ENCODE peak calls at places on chromosome 9, in five cellular contexts. K is ACHN, S is midbrain, F is heart left ventricle, Y is cardiac fibroblast. G is an unnamed sample.

GRCh38 chr9:84305452-84306131 is 35.0 kb downstream of the SLC28A3 start:
- DNase-seq in K (no peak), S (no peak), F (no peak), Y (no peak), G (no peak)

GRCh38 chr9:132823370-132824144 is 54.5 kb downstream of the AK8 start:
- DNase-seq in K (no peak), S (no peak), F (no peak), Y (no peak), G (no peak)

GRCh38 chr9:134633362-134634142 is 8.1 kb upstream of the COL5A1 start:
- DNase-seq in K (no peak), S (no peak), F (no peak), Y (no peak), G (no peak)

GRCh38 chr9:111866976-111867375 is 29.6 kb upstream of the UGCG start:
- DNase-seq in K (no peak), S (no peak), F (no peak), Y (peak; percentile 78), G (no peak)

GRCh38 chr9:84111726-84112125 is 131.1 kb downstream of the RMI1 start:
- DNase-seq in K (no peak), S (no peak), F (no peak), Y (peak; percentile 22), G (no peak)

GRCh38 chr9:69412741-69413150 is 87.7 kb downstream of the ENTREP1 start:
- DNase-seq in K (peak; percentile 54), S (peak; percentile 65), F (peak; percentile 65), Y (peak; percentile 80), G (peak; percentile 38)

GRCh38 chr9:121670447-121670846 is 19.0 kb downstream of the DAB2IP start:
- DNase-seq in K (no peak), S (no peak), F (no peak), Y (peak; percentile 93), G (no peak)

GRCh38 chr9:124708070-124708469 is 63.0 kb downstream of the NR6A1 start:
- DNase-seq in K (no peak), S (no peak), F (no peak), Y (no peak), G (no peak)

GRCh38 chr9:110007477-110008270 is 200.3 kb downstream of the C9orf152 start:
- DNase-seq in K (no peak), S (no peak), F (no peak), Y (no peak), G (no peak)

GRCh38 chr9:4045556-4045955 is 254.3 kb downstream of the GLIS3 start:
- DNase-seq in K (no peak), S (no peak), F (no peak), Y (no peak), G (no peak)

GRCh38 chr9:136521541-136521940 is 24.3 kb downstream of the NOTCH1 start:
- DNase-seq in K (no peak), S (no peak), F (no peak), Y (no peak), G (no peak)

GRCh38 chr9:137077010-137077747 is at the start of gene UAP1L1:
- DNase-seq in K (peak; percentile 39), S (peak; percentile 81), F (peak; percentile 85), Y (peak; percentile 73), G (peak; percentile 53)

GRCh38 chr9:134130503-134131375 is 5.1 kb upstream of the WDR5 start:
- DNase-seq in K (peak; percentile 41), S (no peak), F (peak; percentile 57), Y (peak; percentile 31), G (no peak)

GRCh38 chr9:27590636-27591035 is 17.4 kb upstream of the C9orf72 start:
- DNase-seq in K (no peak), S (no peak), F (no peak), Y (no peak), G (no peak)

GRCh38 chr9:11457809-11458785 is 845.3 kb upstream of the PTPRD start:
- DNase-seq in K (no peak), S (no peak), F (no peak), Y (no peak), G (no peak)

GRCh38 chr9:131358438-131359029 is 35.4 kb upstream of the PRRC2B start:
- DNase-seq in K (no peak), S (no peak), F (no peak), Y (no peak), G (no peak)

GRCh38 chr9:19229725-19230355 is 653 bp upstream of the DENND4C start:
- DNase-seq in K (peak; percentile 59), S (no peak), F (no peak), Y (no peak), G (peak; percentile 39)

GRCh38 chr9:16180091-16180490 is 627.2 kb downstream of the CCDC171 start:
- DNase-seq in K (no peak), S (no peak), F (no peak), Y (no peak), G (no peak)

GRCh38 chr9:81687521-81688261 is 1.7 kb downstream of the TLE1 start:
- DNase-seq in K (peak; percentile 19), S (no peak), F (peak; percentile 53), Y (peak; percentile 21), G (no peak)

GRCh38 chr9:80605129-80605528 is 1033.4 kb downstream of the TLE4 start:
- DNase-seq in K (peak; percentile 35), S (peak; percentile 2), F (no peak), Y (peak; percentile 59), G (no peak)

GRCh38 chr9:33718987-33719386 is 76.4 kb upstream of the PRSS3 start:
- DNase-seq in K (no peak), S (no peak), F (no peak), Y (peak; percentile 45), G (no peak)

GRCh38 chr9:2013688-2014087 is 1.5 kb upstream of the SMARCA2 start:
- DNase-seq in K (no peak), S (no peak), F (no peak), Y (peak; percentile 43), G (no peak)

GRCh38 chr9:36802171-36802920 is 229.7 kb downstream of the MELK start:
- DNase-seq in K (no peak), S (peak; percentile 81), F (no peak), Y (peak; percentile 20), G (no peak)

GRCh38 chr9:34403554-34404380 is 27.1 kb upstream of the MYORG start:
- DNase-seq in K (peak; percentile 67), S (peak; percentile 70), F (peak; percentile 66), Y (peak; percentile 74), G (no peak)

GRCh38 chr9:38006981-38007380 is 62.0 kb downstream of the SHB start:
- DNase-seq in K (no peak), S (no peak), F (no peak), Y (no peak), G (no peak)